ENCODE peak calls at places on chromosomes 11 and 22, in five cellular contexts. U is Caco-2, Y is pancreas, J is upper lobe of right lung, G is astrocyte of the spinal cord. W is an unnamed sample.

GRCh38 chr11:57276169-57276854 is 39.3 kb upstream of the APLNR start:
- DNase-seq in U (no peak), Y (no peak), J (no peak), G (no peak), W (no peak)

GRCh38 chr11:105783216-105783615 is 173.3 kb downstream of the GRIA4 start:
- DNase-seq in U (no peak), Y (no peak), J (no peak), G (no peak), W (no peak)

GRCh38 chr11:95563859-95564258 is 225.7 kb downstream of the FAM76B start:
- DNase-seq in U (no peak), Y (no peak), J (no peak), G (no peak), W (no peak)

GRCh38 chr11:61814958-61815789 is 1.6 kb downstream of the FADS1 start:
- DNase-seq in U (peak; percentile 99), Y (peak; percentile 92), J (peak; percentile 99), G (peak; percentile 97), W (peak; percentile 97)

GRCh38 chr22:36588285-36588684 is 59.3 kb upstream of the EIF3D start:
- DNase-seq in U (no peak), Y (no peak), J (no peak), G (no peak), W (peak; percentile 37)

GRCh38 chr11:10379433-10379832 is 74.6 kb downstream of the ADM start:
- DNase-seq in U (no peak), Y (no peak), J (no peak), G (peak; percentile 48), W (no peak)

GRCh38 chr22:17303840-17304779 is 65.2 kb upstream of the CECR2 start:
- DNase-seq in U (no peak), Y (no peak), J (no peak), G (no peak), W (no peak)

GRCh38 chr11:47766363-47767227 is 546 bp downstream of the FNBP4 start:
- DNase-seq in U (peak; percentile 67), Y (peak; percentile 58), J (peak; percentile 82), G (peak; percentile 69), W (peak; percentile 84)

DNA sequence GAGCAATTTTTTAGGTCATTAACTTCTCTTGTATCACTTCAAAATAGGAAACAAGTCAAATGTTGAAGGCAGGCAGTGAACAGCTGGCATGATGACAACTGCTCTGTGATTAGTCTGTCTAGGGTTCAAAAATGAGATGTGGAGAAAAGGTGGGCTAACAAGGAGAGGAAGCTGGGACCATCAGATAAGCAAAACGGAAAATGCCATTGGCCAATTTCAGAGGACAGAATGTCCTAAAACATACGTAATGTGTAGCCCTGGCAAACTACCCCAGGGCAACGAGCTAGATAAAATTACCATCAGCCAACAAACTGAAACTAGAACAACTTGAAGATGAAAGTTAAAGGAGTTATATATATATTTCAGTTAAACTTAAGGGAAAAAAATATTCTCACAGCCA is 93.2 kb downstream of the RELT start:
- DNase-seq in U (no peak), Y (no peak), J (no peak), G (no peak), W (no peak)
- H3K4me3 ChIP-seq in U (no peak overlapping the region), Y (no peak overlapping the region), J (no peak overlapping the region), G (no peak overlapping the region), W (no peak overlapping the region)

GRCh38 chr11:73372371-73372993 is 3.7 kb upstream of the RELT start:
- DNase-seq in U (peak; percentile 38), Y (no peak), J (no peak), G (no peak), W (no peak)
- TF ChIP-seq CTCF in U (no peak), Y (no peak), J (peak; percentile 15), G (peak; percentile 31), W (no peak)

DNA sequence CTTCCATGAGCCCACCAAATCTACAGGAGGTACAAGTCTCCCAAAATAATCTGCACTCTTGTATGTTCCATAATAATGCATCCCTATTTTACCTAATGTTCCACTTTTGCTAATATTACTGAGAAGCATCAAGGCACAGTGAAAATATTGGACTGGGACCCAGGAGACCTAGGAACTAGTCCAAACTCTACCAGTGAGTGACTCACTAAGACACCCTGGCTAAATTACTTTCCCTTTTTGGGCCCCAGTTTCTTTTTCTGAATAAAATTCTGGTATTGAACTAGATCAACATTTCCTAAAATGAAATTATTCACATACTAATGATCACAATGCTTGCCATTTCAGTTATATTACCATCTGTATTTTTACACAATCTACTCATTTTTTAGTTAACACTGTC is 19.6 kb downstream of the THAP12 start:
- DNase-seq in U (no peak), Y (no peak), J (no peak), G (no peak), W (no peak)
- H3K4me3 ChIP-seq in U (no peak overlapping the region), Y (no peak overlapping the region), J (no peak overlapping the region), G (no peak overlapping the region), W (no peak overlapping the region)

GRCh38 chr11:35486446-35486845 is 39.0 kb downstream of the PAMR1 start:
- DNase-seq in U (no peak), Y (no peak), J (no peak), G (no peak), W (no peak)
- TF ChIP-seq CTCF in U (no peak), Y (no peak), J (no peak), G (peak; percentile 11), W (no peak)

DNA sequence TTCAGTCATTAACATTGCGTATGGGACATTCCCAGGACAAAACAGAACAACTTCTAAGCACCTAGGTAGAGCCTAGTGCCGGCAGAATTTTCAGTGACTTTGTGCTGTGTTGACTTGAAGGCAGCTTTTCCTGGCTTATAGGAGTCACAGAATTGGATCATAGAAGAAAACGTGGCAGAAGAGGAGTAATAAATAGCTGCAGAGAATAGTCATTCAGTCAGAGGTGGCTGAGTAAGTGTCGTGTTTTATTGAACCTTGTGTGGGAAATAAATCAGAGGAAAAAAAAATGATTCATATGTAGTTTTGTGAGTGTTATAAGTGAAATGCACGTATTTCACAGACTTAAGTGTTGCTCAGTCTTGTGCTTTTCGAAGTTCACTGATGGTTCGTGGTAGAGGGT is 2.1 kb downstream of the BARX2 start:
- DNase-seq in U (no peak), Y (no peak), J (no peak), G (no peak), W (no peak)
- H3K4me3 ChIP-seq in U (no peak overlapping the region), Y (peak overlapping the region; percentile 44), J (no peak overlapping the region), G (no peak overlapping the region), W (no peak overlapping the region)

GRCh38 chr11:119560291-119560690 is 137.3 kb upstream of the THY1 start:
- DNase-seq in U (no peak), Y (no peak), J (no peak), G (no peak), W (no peak)
- TF ChIP-seq CTCF in U (no peak), Y (no peak), J (no peak), G (no peak), W (no peak)

W was measured in testis.